ENCODE peak calls at places on chromosome 12, in seven cellular contexts. G is Peyer's patch, Q is GM12865, U is upper lobe of left lung, F is pancreas, Z is endothelial cell, I is transverse colon. X is an unnamed sample.

GRCh38 chr12:110102255-110102654 is 21.9 kb upstream of the IFT81 start:
- DNase-seq in G (peak), Q (peak), U (no peak), F (no peak), Z (peak), I (no peak), X (no peak)

GRCh38 chr12:124920353-124920935 is 6.0 kb upstream of the UBC start:
- DNase-seq in G (peak), Q (no peak), U (no peak), F (no peak), Z (no peak), I (no peak), X (no peak)

GRCh38 chr12:71704920-71705319 is 19.0 kb downstream of the TMEM19 start:
- DNase-seq in G (no peak), Q (no peak), U (no peak), F (no peak), Z (no peak), I (no peak), X (no peak)

GRCh38 chr12:107760207-107760816 is 625 bp downstream of the PRDM4 start:
- DNase-seq in G (peak), Q (peak), U (no peak), F (peak), Z (peak), I (peak), X (peak)

GRCh38 chr12:58359084-58359483 is 417.7 kb downstream of the ATP23 start:
- DNase-seq in G (no peak), Q (no peak), U (peak), F (no peak), Z (no peak), I (no peak), X (no peak)

GRCh38 chr12:82842480-82842879 is 155.8 kb downstream of the TMTC2 start:
- DNase-seq in G (no peak), Q (no peak), U (no peak), F (no peak), Z (no peak), I (no peak), X (no peak)

GRCh38 chr12:68794653-68795253 is 13.2 kb upstream of the MDM2 start:
- DNase-seq in G (no peak), Q (no peak), U (no peak), F (no peak), Z (no peak), I (no peak), X (no peak)

GRCh38 chr12:99054601-99055128 is 409.6 kb downstream of the APAF1 start:
- DNase-seq in G (no peak), Q (no peak), U (no peak), F (no peak), Z (no peak), I (no peak), X (no peak)

GRCh38 chr12:13205809-13206559 is 9.5 kb downstream of the EMP1 start:
- DNase-seq in G (no peak), Q (no peak), U (no peak), F (no peak), Z (peak), I (no peak), X (no peak)

GRCh38 chr12:21602774-21603173 is 1.9 kb downstream of the GYS2 start:
- DNase-seq in G (no peak), Q (no peak), U (no peak), F (no peak), Z (no peak), I (no peak), X (no peak)

GRCh38 chr12:51200806-51201205 is 17.1 kb downstream of the POU6F1 start:
- DNase-seq in G (no peak), Q (no peak), U (no peak), F (no peak), Z (no peak), I (no peak), X (no peak)

GRCh38 chr12:95070378-95070777 is 3.0 kb downstream of the NR2C1 start:
- DNase-seq in G (no peak), Q (no peak), U (no peak), F (no peak), Z (no peak), I (no peak), X (no peak)

GRCh38 chr12:3228587-3228986 is 151.4 kb downstream of the TSPAN9 start:
- DNase-seq in G (no peak), Q (no peak), U (no peak), F (no peak), Z (no peak), I (no peak), X (no peak)

GRCh38 chr12:52147367-52147972 is 44.3 kb downstream of the KRT80 start:
- DNase-seq in G (peak), Q (no peak), U (peak), F (peak), Z (no peak), I (peak), X (no peak)

GRCh38 chr12:116958402-116959197 is 47.9 kb downstream of the FBXW8 start:
- DNase-seq in G (no peak), Q (peak), U (no peak), F (no peak), Z (no peak), I (no peak), X (no peak)

GRCh38 chr12:119565404-119565803 is 28.2 kb upstream of the TMEM233 start:
- DNase-seq in G (no peak), Q (no peak), U (no peak), F (no peak), Z (no peak), I (no peak), X (no peak)

GRCh38 chr12:116065561-116065960 is 211.9 kb downstream of the MED13L start:
- DNase-seq in G (no peak), Q (no peak), U (no peak), F (no peak), Z (no peak), I (no peak), X (no peak)

GRCh38 chr12:76764856-76765255 is 941 bp downstream of the ZDHHC17 start:
- DNase-seq in G (no peak), Q (peak), U (no peak), F (no peak), Z (no peak), I (peak), X (peak)

DNA sequence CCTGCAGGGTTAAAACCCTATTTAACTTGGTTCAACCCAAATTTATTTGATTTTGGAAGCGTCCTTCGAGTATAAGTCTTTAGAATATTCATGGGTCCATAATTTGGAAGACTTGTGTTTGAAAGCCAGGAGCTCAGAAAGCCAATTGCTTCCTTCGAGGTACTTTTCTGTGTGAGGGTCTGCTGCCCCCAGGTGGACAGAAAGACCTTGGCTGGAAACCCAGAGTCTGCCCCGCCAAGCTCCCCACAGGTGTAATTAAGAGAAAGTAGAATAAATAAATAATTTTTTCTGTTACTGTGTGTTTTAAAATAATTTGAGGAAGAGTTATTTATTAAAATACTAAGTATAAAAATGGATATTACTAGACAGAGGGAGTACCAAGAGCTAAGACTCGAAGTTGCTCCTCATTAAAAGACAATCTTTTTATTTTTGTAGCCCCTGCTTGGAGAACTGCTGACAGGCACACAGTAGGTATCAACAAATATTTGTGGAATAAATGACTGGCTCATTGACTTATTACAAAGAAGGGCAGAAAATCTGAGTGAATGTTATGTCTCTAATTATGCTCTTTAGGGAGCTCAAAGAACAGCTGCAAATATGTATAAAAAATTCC is 105.8 kb downstream of the PAH start:
- DNase-seq in G (no peak), Q (peak), U (no peak), F (no peak), Z (peak), I (no peak), X (no peak)
- TF ChIP-seq CTCF in G (no peak), Q (peak), U (no peak), F (no peak), Z (peak), I (peak), X (no peak)

GRCh38 chr12:122946690-122947271 is 19.5 kb downstream of the ABCB9 start:
- DNase-seq in G (peak), Q (peak), U (no peak), F (peak), Z (no peak), I (peak), X (peak)
- TF ChIP-seq CTCF in G (peak), Q (peak), U (peak), F (no peak), Z (no peak), I (peak), X (no peak)

GRCh38 chr12:31818623-31819268 is 89.9 kb upstream of the AMN1 start:
- DNase-seq in G (no peak), Q (no peak), U (no peak), F (no peak), Z (no peak), I (no peak), X (no peak)

GRCh38 chr12:31807773-31808097 is 78.9 kb upstream of the AMN1 start:
- DNase-seq in G (no peak), Q (peak), U (no peak), F (no peak), Z (no peak), I (no peak), X (no peak)

GRCh38 chr12:31817120-31817519 is 88.3 kb upstream of the AMN1 start:
- DNase-seq in G (no peak), Q (no peak), U (no peak), F (no peak), Z (no peak), I (no peak), X (no peak)

GRCh38 chr12:31815096-31815495 is 86.3 kb upstream of the AMN1 start:
- DNase-seq in G (no peak), Q (no peak), U (no peak), F (no peak), Z (no peak), I (no peak), X (no peak)

DNA sequence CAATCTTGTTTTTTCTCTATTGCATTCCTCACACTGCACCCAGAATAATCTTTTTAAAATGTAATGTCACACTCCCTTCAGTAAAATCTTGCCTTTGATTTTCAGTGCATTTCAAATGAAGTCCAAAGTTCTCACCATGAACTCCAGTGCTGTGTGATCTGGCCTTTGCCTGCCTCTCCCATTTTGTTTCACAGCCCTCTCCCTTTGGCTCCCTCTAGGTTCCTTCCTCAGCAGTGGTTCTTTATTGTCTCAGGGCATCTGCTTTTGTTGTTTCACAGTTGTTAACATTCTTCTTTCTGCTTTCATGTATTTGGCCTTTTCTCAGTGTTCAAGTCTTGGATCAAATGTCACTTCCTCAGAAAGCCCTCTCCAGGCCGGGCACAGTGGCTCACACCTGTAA is 84.5 kb upstream of the AMN1 start:
- DNase-seq in G (no peak), Q (no peak), U (no peak), F (no peak), Z (no peak), I (peak), X (no peak)
- TF ChIP-seq CTCF in G (peak), Q (no peak), U (no peak), F (no peak), Z (no peak), I (peak), X (no peak)

DNA sequence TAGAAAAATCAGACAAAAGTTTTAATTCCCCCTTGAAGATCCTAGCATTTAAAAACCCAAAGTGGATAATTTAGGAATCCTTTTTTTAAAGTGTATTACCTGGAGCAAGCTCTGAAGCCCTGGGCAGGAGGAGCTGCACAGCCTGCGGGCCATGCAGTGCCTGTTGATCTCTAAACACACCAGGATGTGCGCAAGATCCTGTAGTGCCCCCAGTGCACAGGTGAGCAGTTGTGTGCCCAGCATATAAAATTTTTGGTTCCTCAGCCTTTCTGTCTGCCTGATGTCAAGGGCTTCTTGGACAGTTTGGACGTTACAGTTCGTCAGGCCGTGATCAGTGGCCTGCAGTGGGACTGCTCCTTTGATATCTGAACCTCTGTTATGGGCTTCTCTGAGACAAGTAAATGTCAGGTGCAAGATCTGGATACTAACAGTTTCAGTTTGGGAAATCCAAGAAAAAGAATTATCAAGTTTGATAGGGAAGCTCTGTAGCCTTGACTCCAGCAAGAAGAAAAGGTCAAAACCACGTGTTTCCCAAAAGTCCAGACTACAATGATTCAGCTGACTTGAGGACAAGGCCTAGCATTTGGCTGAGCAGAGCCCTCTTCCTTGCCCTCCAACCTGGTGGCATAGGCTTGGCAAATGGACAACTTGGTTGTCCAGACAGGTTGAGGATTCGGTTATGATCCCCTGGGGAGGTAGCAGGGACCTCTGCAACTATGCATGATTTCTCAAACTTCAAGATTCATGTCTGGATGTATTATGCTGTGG is 1.0 kb downstream of the ATXN7L3B start:
- DNase-seq in G (peak), Q (peak), U (peak), F (no peak), Z (no peak), I (no peak), X (no peak)
- TF ChIP-seq CTCF in G (no peak), Q (no peak), U (no peak), F (no peak), Z (no peak), I (no peak), X (no peak)

GRCh38 chr12:49776413-49776812 is 35.1 kb downstream of the TMBIM6 start:
- DNase-seq in G (peak), Q (peak), U (no peak), F (no peak), Z (peak), I (peak), X (peak)
- TF ChIP-seq CTCF in G (peak), Q (peak), U (peak), F (peak), Z (peak), I (peak), X (peak)

GRCh38 chr12:56377310-56377988 is 14.8 kb upstream of the APOF start:
- DNase-seq in G (no peak), Q (no peak), U (no peak), F (no peak), Z (no peak), I (no peak), X (no peak)
- TF ChIP-seq CTCF in G (no peak), Q (no peak), U (no peak), F (no peak), Z (no peak), I (no peak), X (no peak)

GRCh38 chr12:106032141-106032925 is 106.4 kb downstream of the NUAK1 start:
- DNase-seq in G (no peak), Q (no peak), U (no peak), F (no peak), Z (no peak), I (no peak), X (no peak)
- TF ChIP-seq CTCF in G (no peak), Q (no peak), U (no peak), F (no peak), Z (no peak), I (no peak), X (no peak)

X was measured in natural killer cell.